ENCODE peak calls at places on chromosomes 1 and 21, in four cellular contexts. X, Y, L and W are unnamed samples.

GRCh38 chr1:201791775-201792166 is 37.2 kb upstream of the IPO9 start:
- DNase-seq in Y (no peak), L (peak; percentile 91), X (no peak), W (no peak)

GRCh38 chr1:39196244-39197215 is 8.0 kb upstream of the MACF1 start:
- DNase-seq in L (no peak), X (no peak), Y (peak; percentile 56), W (no peak)

GRCh38 chr1:210298296-210298695 is 30.4 kb upstream of the HHAT start:
- DNase-seq in L (no peak), Y (no peak), X (no peak), W (no peak)

GRCh38 chr1:18954270-18955071 is 2.0 kb downstream of the IFFO2 start:
- DNase-seq in L (no peak), X (no peak), Y (no peak), W (no peak)

GRCh38 chr1:204591473-204592090 is 75.4 kb downstream of the MDM4 start:
- DNase-seq in L (no peak), Y (no peak), X (no peak), W (no peak)

GRCh38 chr1:54287821-54288220 is 87.9 kb downstream of the MRPL37 start:
- DNase-seq in Y (no peak), L (no peak), X (no peak), W (no peak)

GRCh38 chr21:26686705-26687104 is 113.6 kb upstream of the CYYR1 start:
- DNase-seq in Y (no peak), X (no peak), L (no peak), W (no peak)

GRCh38 chr1:12435639-12436344 is 182.2 kb downstream of the DHRS3 start:
- DNase-seq in X (no peak), L (no peak), Y (peak; percentile 26), W (no peak)

GRCh38 chr1:221778535-221779142 is 36.8 kb upstream of the DUSP10 start:
- DNase-seq in L (no peak), X (no peak), Y (peak; percentile 29), W (no peak)

GRCh38 chr1:153597206-153597605 is 15.7 kb downstream of the S100A16 start:
- DNase-seq in X (no peak), Y (no peak), L (no peak), W (no peak)

GRCh38 chr1:9422921-9423505 is 116.3 kb upstream of the SLC25A33 start:
- DNase-seq in L (peak; percentile 87), Y (no peak), X (no peak), W (no peak)

GRCh38 chr21:29194847-29195246 is 64.4 kb downstream of the MAP3K7CL start:
- DNase-seq in X (no peak), Y (no peak), L (no peak), W (no peak)

GRCh38 chr1:78101514-78101913 is 55.7 kb downstream of the GIPC2 start:
- DNase-seq in L (no peak), X (no peak), Y (no peak), W (no peak)

GRCh38 chr1:217076902-217077301 is 353.7 kb upstream of the ESRRG start:
- DNase-seq in Y (no peak), L (no peak), X (no peak), W (no peak)

GRCh38 chr1:174777262-174777661 is 222.5 kb upstream of the CACYBP start:
- DNase-seq in Y (no peak), L (no peak), X (no peak), W (no peak)

GRCh38 chr1:198472997-198473396 is 67.5 kb downstream of the ATP6V1G3 start:
- DNase-seq in L (no peak), Y (no peak), X (no peak), W (no peak)

GRCh38 chr1:162305969-162306368 is 70.7 kb downstream of the SPATA46 start:
- DNase-seq in X (no peak), L (no peak), Y (no peak), W (no peak)

GRCh38 chr1:239387304-239388231 is 1.2 kb downstream of the CHRM3 start:
- DNase-seq in Y (no peak), L (no peak), X (no peak), W (no peak)

GRCh38 chr1:36737767-36738166 is 255.1 kb upstream of the CSF3R start:
- DNase-seq in L (peak; percentile 23), Y (no peak), X (no peak), W (no peak)

GRCh38 chr1:73886721-73887120 is 311.3 kb downstream of the LRRIQ3 start:
- DNase-seq in X (no peak), L (no peak), Y (no peak), W (no peak)

GRCh38 chr1:180854001-180854400 is 58.7 kb upstream of the KIAA1614 start:
- DNase-seq in X (no peak), L (no peak), Y (no peak), W (no peak)

GRCh38 chr1:11648732-11649158 is 5.5 kb downstream of the FBXO2 start:
- DNase-seq in L (no peak), Y (no peak), X (no peak), W (no peak)

GRCh38 chr1:118535901-118536300 is 350.9 kb upstream of the SPAG17 start:
- DNase-seq in Y (no peak), L (no peak), X (no peak), W (no peak)

GRCh38 chr1:64630611-64631010 is 114.3 kb upstream of the RAVER2 start:
- DNase-seq in L (no peak), Y (no peak), X (no peak), W (no peak)

GRCh38 chr1:87833158-87833557 is 504.5 kb downstream of the LMO4 start:
- DNase-seq in Y (no peak), X (no peak), L (no peak), W (no peak)

GRCh38 chr1:64525116-64525686 is 55.3 kb downstream of the CACHD1 start:
- DNase-seq in Y (no peak), X (no peak), L (no peak), W (no peak)

GRCh38 chr1:51236548-51237312 is 657 bp downstream of the RNF11 start:
- DNase-seq in L (peak; percentile 22), Y (peak; percentile 48), X (peak; percentile 45), W (peak; percentile 47)

GRCh38 chr1:25580933-25581332 is 35.7 kb upstream of the MAN1C1 start:
- DNase-seq in L (no peak), Y (no peak), X (no peak), W (no peak)

GRCh38 chr1:55305735-55306134 is 90.6 kb upstream of the USP24 start:
- DNase-seq in X (no peak), L (no peak), Y (no peak), W (no peak)

GRCh38 chr1:30892671-30893073 is 15.9 kb downstream of the SDC3 start:
- DNase-seq in L (no peak), X (no peak), Y (no peak), W (no peak)

GRCh38 chr1:64051801-64052200 is 151.6 kb upstream of the UBE2U start:
- DNase-seq in Y (no peak), X (no peak), L (no peak), W (no peak)